ENCODE peak calls at places on chromosome 20, in nine cellular contexts. K, W, A, P, E, O, J, L and N are unnamed samples.

GRCh38 chr20:59723607-59724456 is 119.5 kb downstream of the PHACTR3 start:
- DNase-seq in W (peak), O (no peak), A (no peak), K (peak), L (no peak), P (no peak), E (no peak), J (no peak), N (no peak)

GRCh38 chr20:23231561-23232218 is 118.9 kb upstream of the NXT1 start:
- DNase-seq in K (peak), L (no peak), A (no peak), J (no peak), W (no peak), E (no peak), O (no peak), P (no peak), N (no peak)

GRCh38 chr20:11838076-11838636 is 79.5 kb upstream of the BTBD3 start:
- DNase-seq in K (no peak), A (no peak), O (no peak), E (no peak), W (no peak), L (no peak), J (no peak), P (peak), N (no peak)

GRCh38 chr20:17499041-17499440 is 32.1 kb downstream of the BFSP1 start:
- DNase-seq in W (peak), E (no peak), J (no peak), K (peak), L (no peak), P (peak), A (no peak), O (no peak), N (no peak)

GRCh38 chr20:24584538-24585356 is 115.3 kb downstream of the SYNDIG1 start:
- DNase-seq in K (peak), W (peak), J (no peak), P (no peak), E (no peak), L (no peak), O (no peak), A (no peak), N (no peak)

GRCh38 chr20:51563597-51564332 is 21.2 kb upstream of the NFATC2 start:
- DNase-seq in J (peak), E (peak), P (peak), K (peak), A (peak), W (peak), O (no peak), L (no peak), N (no peak)

GRCh38 chr20:1710484-1710883 is 52.9 kb upstream of the SIRPG start:
- DNase-seq in L (no peak), J (no peak), P (no peak), W (no peak), E (no peak), K (no peak), A (no peak), O (no peak), N (no peak)

GRCh38 chr20:16271450-16271849 is 301.8 kb downstream of the KIF16B start:
- DNase-seq in E (no peak), O (no peak), J (no peak), P (no peak), L (no peak), W (no peak), A (no peak), K (no peak), N (no peak)

GRCh38 chr20:32539817-32540675 is 45.1 kb downstream of the NOL4L start:
- DNase-seq in E (no peak), O (no peak), L (no peak), J (peak), A (peak), W (no peak), P (peak), K (no peak), N (no peak)

GRCh38 chr20:31840906-31841816 is 4.2 kb downstream of the FOXS1 start:
- DNase-seq in P (no peak), O (no peak), L (no peak), W (no peak), A (no peak), E (peak), K (peak), J (no peak), N (no peak)

GRCh38 chr20:37352611-37352980 is 6.7 kb downstream of the SRC start:
- DNase-seq in J (no peak), P (no peak), O (no peak), K (no peak), W (no peak), L (no peak), A (peak), E (peak), N (no peak)

GRCh38 chr20:11245431-11245830 is 571.6 kb upstream of the JAG1 start:
- DNase-seq in L (no peak), W (no peak), P (no peak), E (no peak), A (no peak), O (no peak), K (no peak), J (no peak), N (no peak)

GRCh38 chr20:46365483-46366215 is 40.8 kb downstream of the ELMO2 start:
- DNase-seq in K (no peak), P (no peak), J (no peak), W (no peak), L (no peak), O (no peak), E (peak), A (peak), N (no peak)

GRCh38 chr20:23103284-23104018 is 17.3 kb upstream of the CD93 start:
- DNase-seq in P (peak), A (no peak), L (no peak), J (no peak), O (no peak), W (no peak), E (no peak), K (peak), N (no peak)

GRCh38 chr20:35318502-35319157 is 26.4 kb upstream of the FAM83C start:
- DNase-seq in K (peak), J (no peak), O (peak), W (peak), A (peak), E (no peak), L (peak), P (peak), N (no peak)

GRCh38 chr20:57698867-57699275 is 10.9 kb downstream of the PMEPA1 start:
- DNase-seq in E (no peak), P (peak), A (no peak), W (peak), J (no peak), L (no peak), O (no peak), K (no peak), N (no peak)

GRCh38 chr20:18665135-18665534 is 77.3 kb downstream of the DTD1 start:
- DNase-seq in A (no peak), J (no peak), E (peak), P (no peak), W (no peak), K (no peak), O (no peak), L (no peak), N (no peak)

GRCh38 chr20:16846011-16846410 is 97.9 kb downstream of the OTOR start:
- DNase-seq in L (no peak), A (no peak), J (no peak), K (no peak), E (no peak), O (no peak), P (no peak), W (no peak), N (no peak)

GRCh38 chr20:25490656-25491445 is 83.4 kb downstream of the GINS1 start:
- DNase-seq in K (no peak), W (no peak), A (no peak), E (no peak), P (no peak), J (no peak), O (no peak), L (no peak), N (no peak)

GRCh38 chr20:24620937-24621519 is 151.6 kb downstream of the SYNDIG1 start:
- DNase-seq in J (no peak), P (no peak), A (no peak), E (no peak), O (no peak), K (no peak), W (no peak), L (no peak), N (no peak)

GRCh38 chr20:43726811-43727338 is at the start of gene GTSF1L:
- DNase-seq in W (no peak), E (no peak), K (peak), P (peak), O (no peak), J (no peak), A (no peak), L (no peak), N (no peak)

GRCh38 chr20:54208492-54209044 is 681 bp downstream of the PFDN4 start:
- DNase-seq in O (no peak), P (peak), K (peak), E (no peak), L (no peak), A (no peak), W (peak), J (no peak), N (no peak)

GRCh38 chr20:24360531-24360930 is 108.9 kb upstream of the SYNDIG1 start:
- DNase-seq in W (no peak), J (no peak), A (no peak), L (no peak), E (no peak), P (no peak), O (no peak), K (no peak), N (no peak)

GRCh38 chr20:11001767-11002540 is 328.2 kb upstream of the JAG1 start:
- DNase-seq in A (no peak), J (no peak), L (peak), E (no peak), K (peak), O (peak), P (peak), W (peak), N (no peak)

GRCh38 chr20:35269055-35269781 is 8.7 kb downstream of the MMP24OS start:
- DNase-seq in W (peak), O (peak), E (no peak), K (peak), P (peak), J (peak), L (peak), A (peak), N (peak)

GRCh38 chr20:58650181-58650775 is 805 bp upstream of the STX16 start:
- DNase-seq in A (peak), K (no peak), W (no peak), J (peak), P (no peak), O (no peak), E (peak), L (no peak), N (peak)

GRCh38 chr20:13457487-13457886 is 181.2 kb downstream of the TASP1 start:
- DNase-seq in O (no peak), A (no peak), K (no peak), W (no peak), P (no peak), L (no peak), J (no peak), E (no peak), N (no peak)

GRCh38 chr20:13455713-13456112 is 183.0 kb downstream of the TASP1 start:
- DNase-seq in K (no peak), O (peak), A (no peak), E (no peak), W (no peak), L (no peak), P (peak), J (no peak), N (no peak)

GRCh38 chr20:13462091-13462490 is 176.6 kb downstream of the TASP1 start:
- DNase-seq in L (no peak), E (no peak), P (no peak), W (no peak), K (no peak), O (no peak), A (no peak), J (no peak), N (no peak)

GRCh38 chr20:13453367-13453766 is 185.4 kb downstream of the TASP1 start:
- DNase-seq in W (no peak), P (no peak), E (no peak), A (no peak), O (no peak), L (no peak), J (no peak), K (no peak), N (no peak)

GRCh38 chr20:13458860-13459451 is 179.8 kb downstream of the TASP1 start:
- DNase-seq in K (peak), O (no peak), P (peak), E (no peak), L (no peak), J (peak), W (peak), A (no peak), N (peak)
- TF ChIP-seq CTCF in K (peak), O (peak), P (peak), E (no peak), L (no peak), J (peak), W (peak), A (peak), N (peak)

DNA sequence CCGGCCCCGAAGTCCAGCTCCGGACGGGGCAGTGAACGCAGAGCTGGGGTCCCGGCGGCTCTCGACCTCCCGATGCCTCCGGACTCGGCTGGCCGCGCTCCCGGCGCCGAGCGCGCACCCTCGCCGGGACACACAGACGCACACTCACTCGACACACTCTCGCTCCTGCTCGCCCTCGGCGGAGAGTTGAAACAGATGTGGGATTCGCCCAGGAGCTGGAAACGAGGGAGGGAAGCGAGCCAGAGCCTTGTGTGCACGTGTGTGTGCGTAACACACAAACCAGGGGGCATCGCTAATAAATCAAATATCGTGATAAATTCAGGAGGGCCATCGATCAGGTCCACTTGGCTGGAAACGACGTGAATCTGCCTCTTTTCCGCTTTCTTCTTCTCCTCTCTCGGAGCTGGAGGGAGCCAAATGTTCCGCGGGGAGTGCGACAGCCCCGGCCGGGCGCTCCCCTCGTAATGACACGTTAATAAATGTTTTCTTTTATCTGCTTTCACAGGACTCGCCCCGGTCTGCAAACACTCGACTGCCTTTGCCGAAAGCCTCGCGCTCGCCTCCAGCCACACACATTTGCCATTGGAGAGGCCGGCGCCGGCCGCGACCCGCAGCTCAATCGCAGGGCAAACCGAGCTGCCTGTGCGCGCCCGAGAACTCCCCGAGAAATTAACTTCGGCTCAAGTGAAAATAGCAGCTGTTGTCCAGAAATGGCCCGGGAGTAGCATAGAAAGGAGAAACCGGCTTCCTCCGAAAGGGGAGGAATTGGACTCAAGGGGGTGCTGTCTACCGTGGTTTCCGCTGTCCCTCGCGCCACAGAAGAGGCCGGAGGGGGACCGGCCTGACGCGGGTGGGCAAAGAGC is 850 bp upstream of the SULF2 start:
- DNase-seq in J (peak), A (peak), W (peak), L (peak), O (peak), P (peak), E (peak), K (peak), N (peak)
- TF ChIP-seq CTCF in J (peak), A (peak), W (peak), L (peak), O (peak), P (peak), E (peak), K (peak), N (peak)

GRCh38 chr20:44910690-44911262 is 916 bp downstream of the PABPC1L start:
- DNase-seq in J (no peak), L (no peak), P (no peak), O (no peak), W (no peak), A (no peak), E (no peak), K (no peak), N (no peak)

GRCh38 chr20:44912189-44912588 is 2.3 kb downstream of the PABPC1L start:
- DNase-seq in W (no peak), E (no peak), O (no peak), J (no peak), L (no peak), P (no peak), A (no peak), K (no peak), N (no peak)

GRCh38 chr20:44911264-44911921 is 1.5 kb downstream of the PABPC1L start:
- DNase-seq in P (peak), L (no peak), E (no peak), K (peak), A (peak), J (peak), W (peak), O (peak), N (peak)

GRCh38 chr20:44908987-44909871 is 631 bp upstream of the PABPC1L start:
- DNase-seq in J (no peak), L (no peak), P (no peak), K (no peak), A (no peak), E (no peak), W (no peak), O (no peak), N (no peak)

GRCh38 chr20:44909872-44910689 is at the start of gene PABPC1L:
- DNase-seq in L (peak), E (peak), K (peak), P (peak), J (peak), O (peak), W (peak), A (peak), N (peak)
- TF ChIP-seq CTCF in L (no peak), E (no peak), K (no peak), P (no peak), J (no peak), O (no peak), W (no peak), A (no peak), N (no peak)

DNA sequence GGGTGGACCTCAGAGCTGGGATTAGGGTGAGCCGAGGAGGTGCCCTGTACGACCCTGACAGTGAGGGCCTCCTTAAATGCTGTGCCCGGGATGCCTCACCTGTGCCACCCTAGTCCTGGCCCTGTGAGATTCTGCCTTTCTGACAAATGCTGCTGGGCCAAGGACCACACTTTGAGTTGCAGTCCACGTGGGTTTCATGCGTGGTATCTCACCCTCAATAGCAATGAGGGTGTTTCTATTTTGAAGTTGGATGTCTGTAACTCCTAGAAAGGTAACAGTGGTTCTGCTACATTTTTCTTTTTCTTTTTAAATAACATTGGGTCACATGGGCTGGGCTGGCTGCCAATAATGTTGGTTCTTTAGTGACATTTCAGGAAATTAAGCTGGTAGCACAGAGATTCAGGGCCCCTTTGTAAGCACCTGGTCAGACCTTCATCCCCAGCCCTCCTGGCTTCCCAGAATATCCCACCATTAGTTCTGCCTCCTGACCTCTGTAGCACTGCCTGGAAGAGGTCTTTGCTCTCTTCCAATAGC is 17.4 kb upstream of the LRRN4 start:
- DNase-seq in E (no peak), A (no peak), O (no peak), J (no peak), P (no peak), W (no peak), K (no peak), L (no peak), N (no peak)
- TF ChIP-seq CTCF in E (no peak), A (no peak), O (no peak), J (no peak), P (no peak), W (no peak), K (no peak), L (no peak), N (no peak)

GRCh38 chr20:20228351-20228750 is 139.6 kb upstream of the INSM1 start:
- DNase-seq in O (no peak), A (no peak), L (no peak), J (no peak), K (no peak), P (peak), W (peak), E (no peak), N (no peak)

GRCh38 chr20:20231528-20232298 is 136.2 kb upstream of the INSM1 start:
- DNase-seq in O (no peak), L (no peak), A (no peak), W (no peak), E (no peak), J (no peak), K (no peak), P (no peak), N (no peak)

GRCh38 chr20:20229595-20229994 is 138.3 kb upstream of the INSM1 start:
- DNase-seq in A (no peak), O (no peak), P (peak), K (no peak), L (no peak), E (no peak), W (peak), J (no peak), N (no peak)

GRCh38 chr20:20233041-20233514 is 134.8 kb upstream of the INSM1 start:
- DNase-seq in O (no peak), K (no peak), J (no peak), P (no peak), L (no peak), A (no peak), W (no peak), E (no peak), N (no peak)

GRCh38 chr20:20230741-20231140 is 137.2 kb upstream of the INSM1 start:
- DNase-seq in P (no peak), E (no peak), K (no peak), W (no peak), J (no peak), L (no peak), O (no peak), A (no peak), N (no peak)
- TF ChIP-seq CTCF in P (no peak), E (no peak), K (no peak), W (no peak), J (no peak), L (no peak), O (no peak), A (no peak), N (no peak)

GRCh38 chr20:62805365-62805710 is 703 bp downstream of the OGFR start:
- DNase-seq in K (no peak), J (no peak), L (no peak), W (no peak), A (no peak), P (no peak), E (no peak), O (no peak), N (peak)

GRCh38 chr20:62805711-62806382 is 1.2 kb downstream of the OGFR start:
- DNase-seq in W (no peak), P (no peak), E (no peak), L (no peak), K (no peak), A (peak), O (no peak), J (no peak), N (no peak)

GRCh38 chr20:62804632-62805364 is at the start of gene OGFR:
- DNase-seq in A (peak), J (peak), O (peak), E (peak), L (no peak), K (peak), W (peak), P (peak), N (peak)

GRCh38 chr20:62802026-62802712 is 2.5 kb upstream of the OGFR start:
- DNase-seq in A (no peak), J (no peak), E (no peak), W (no peak), L (no peak), K (no peak), O (no peak), P (no peak), N (no peak)

DNA sequence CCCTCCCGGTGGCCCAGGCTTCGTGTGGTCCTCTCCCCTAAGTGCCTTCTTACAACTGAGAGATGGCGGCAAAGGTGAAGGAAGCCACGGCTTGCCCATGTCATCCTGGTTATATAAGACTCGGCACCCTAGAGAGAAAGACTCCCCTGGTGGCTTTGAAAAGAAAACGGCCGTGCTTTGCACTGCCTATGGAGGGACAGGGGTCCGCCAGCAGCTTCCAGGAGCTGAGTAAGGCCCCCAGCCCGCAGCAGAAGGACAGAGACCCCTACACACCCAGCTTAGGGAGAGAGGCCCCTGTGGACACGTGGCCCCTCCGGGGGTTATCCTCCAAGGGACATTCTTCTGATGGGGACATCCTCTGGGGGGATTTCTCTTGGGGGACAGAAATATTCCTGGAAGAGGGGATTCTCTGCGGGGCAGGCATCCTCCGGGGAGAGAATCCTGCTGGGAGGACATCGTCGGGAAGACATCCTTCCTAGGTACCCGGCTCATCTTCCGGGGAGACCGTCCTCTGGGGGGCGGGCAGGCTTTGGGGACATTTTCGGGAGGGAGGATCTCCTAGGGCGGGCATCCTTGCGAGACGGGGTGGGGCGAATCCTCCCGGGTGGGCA is 509 bp upstream of the OGFR start:
- DNase-seq in P (no peak), L (no peak), W (no peak), K (no peak), E (no peak), O (no peak), A (peak), J (peak), N (peak)
- TF ChIP-seq CTCF in P (no peak), L (no peak), W (no peak), K (no peak), E (no peak), O (no peak), A (no peak), J (peak), N (no peak)